ENCODE peak calls at places on chromosome 22, in five cellular contexts. P, V, S, K and B are unnamed samples. For H3K4me1, the result is how much of the 10 kb centered on the place peaks cover.

GRCh38 chr22:21641417-21641794 is 696 bp upstream of the SDF2L1 start:
- DNase-seq in V (no peak), S (peak), P (no peak), K (peak), B (peak)

GRCh38 chr22:21761994-21762680 is 26.5 kb upstream of the YPEL1 start:
- DNase-seq in K (no peak), V (no peak), S (no peak), P (peak), B (no peak)

GRCh38 chr22:49090853-49091135 is 736.9 kb downstream of the BRD1 start:
- DNase-seq in V (no peak), P (peak), K (no peak), S (no peak), B (no peak)

GRCh38 chr22:22867996-22868715 is 19.5 kb upstream of the IGLL5 start:
- DNase-seq in P (no peak), V (no peak), K (no peak), S (no peak), B (no peak)

GRCh38 chr22:49006207-49007012 is 821.3 kb downstream of the BRD1 start:
- DNase-seq in V (no peak), P (peak), K (no peak), S (no peak), B (no peak)

GRCh38 chr22:37561209-37562048 is 1.1 kb downstream of the CDC42EP1 start:
- DNase-seq in K (peak), S (peak), P (peak), V (peak), B (peak)

GRCh38 chr22:43812149-43812842 is at the start of gene EFCAB6:
- DNase-seq in K (peak), P (peak), S (peak), V (peak), B (peak)

GRCh38 chr22:26610072-26610958 is 7.5 kb downstream of the CRYBB1 start:
- DNase-seq in S (peak), K (no peak), P (peak), V (no peak), B (peak)

GRCh38 chr22:46043339-46043738 is 66.4 kb upstream of the WNT7B start:
- DNase-seq in P (peak), V (peak), K (peak), S (no peak), B (peak)

GRCh38 chr22:46424496-46424895 is 89.0 kb downstream of the TRMU start:
- DNase-seq in K (no peak), V (no peak), P (no peak), S (no peak), B (no peak)

GRCh38 chr22:21100149-21101032 is 54.6 kb downstream of the LRRC74B start:
- DNase-seq in K (no peak), P (no peak), S (no peak), V (no peak), B (no peak)

GRCh38 chr22:40463017-40463631 is 92.7 kb downstream of the SGSM3 start:
- DNase-seq in P (peak), S (peak), K (no peak), V (no peak), B (peak)

GRCh38 chr22:27885977-27886842 is 32.8 kb downstream of the PITPNB start:
- DNase-seq in P (no peak), K (peak), S (peak), V (no peak), B (peak)

GRCh38 chr22:37462983-37463382 is 23.2 kb downstream of the MFNG start:
- DNase-seq in P (no peak), K (no peak), V (no peak), S (no peak), B (no peak)

GRCh38 chr22:45425101-45425500 is 11.6 kb downstream of the RIBC2 start:
- DNase-seq in K (no peak), P (peak), V (no peak), S (no peak), B (peak)

GRCh38 chr22:46907578-46908215 is 145.2 kb downstream of the TBC1D22A start:
- DNase-seq in V (no peak), S (no peak), K (no peak), P (no peak), B (no peak)

GRCh38 chr22:50505776-50506610 is 1.5 kb downstream of the LMF2 start:
- DNase-seq in K (peak), P (peak), V (peak), S (no peak), B (no peak)

GRCh38 chr22:21942407-21942895 is 10.2 kb downstream of the PPM1F start:
- DNase-seq in P (peak), S (peak), V (peak), K (peak), B (no peak)

GRCh38 chr22:38072322-38073149 is 11.4 kb downstream of the SLC16A8 start:
- DNase-seq in S (no peak), V (peak), P (no peak), K (no peak), B (no peak)

GRCh38 chr22:40654522-40655167 is 18.1 kb upstream of the MRTFA start:
- DNase-seq in K (peak), V (peak), S (peak), P (no peak), B (no peak)

GRCh38 chr22:33873186-33873585 is 47.1 kb downstream of the LARGE1 start:
- DNase-seq in P (peak), S (no peak), V (peak), K (no peak), B (no peak)

GRCh38 chr22:45952151-45952550 is 24.8 kb downstream of the WNT7B start:
- DNase-seq in P (no peak), S (no peak), V (no peak), K (no peak), B (no peak)

GRCh38 chr22:38190581-38190980 is 9.0 kb upstream of the PLA2G6 start:
- DNase-seq in K (no peak), P (no peak), S (no peak), V (no peak), B (no peak)

GRCh38 chr22:39349967-39350802 is at the start of gene SYNGR1:
- DNase-seq in V (no peak), K (peak), P (peak), S (no peak), B (no peak)

GRCh38 chr22:43530864-43531201 is 119.0 kb downstream of the MPPED1 start:
- DNase-seq in K (no peak), V (no peak), S (no peak), P (no peak), B (no peak)

GRCh38 chr22:39916496-39916895 is 15.6 kb downstream of the GRAP2 start:
- DNase-seq in P (no peak), K (no peak), V (no peak), S (no peak), B (no peak)

GRCh38 chr22:44331881-44332714 is 19.3 kb upstream of the SHISAL1 start:
- DNase-seq in V (peak), S (no peak), K (no peak), P (no peak), B (no peak)

GRCh38 chr22:21760640-21761039 is 25.0 kb upstream of the YPEL1 start:
- DNase-seq in K (no peak), P (no peak), V (no peak), S (no peak), B (no peak)

GRCh38 chr22:43637861-43638260 is 174.2 kb downstream of the EFCAB6 start:
- DNase-seq in P (no peak), S (no peak), K (no peak), V (no peak), B (no peak)

GRCh38 chr22:41021039-41021654 is 70.0 kb downstream of the RBX1 start:
- DNase-seq in P (peak), K (peak), V (peak), S (peak), B (peak)

GRCh38 chr22:40211481-40212052 is 33.8 kb downstream of the TNRC6B start:
- DNase-seq in S (no peak), P (no peak), K (no peak), V (no peak), B (no peak)

GRCh38 chr22:36762687-36763260 is 13.1 kb downstream of the IFT27 start:
- DNase-seq in V (peak), K (no peak), S (peak), P (peak), B (no peak)

GRCh38 chr22:38239101-38239761 is 33.6 kb downstream of the TMEM184B start:
- DNase-seq in V (no peak), S (no peak), P (no peak), K (peak), B (no peak)

GRCh38 chr22:50531546-50532352 is 1.9 kb upstream of the TYMP start:
- DNase-seq in K (peak), V (peak), P (peak), S (peak), B (peak)

GRCh38 chr22:41302016-41302767 is 867 bp downstream of the ZC3H7B start:
- DNase-seq in S (no peak), P (peak), V (no peak), K (no peak), B (no peak)

GRCh38 chr22:27543460-27543859 is 258.1 kb downstream of the MN1 start:
- DNase-seq in S (no peak), V (no peak), K (no peak), P (no peak), B (no peak)

GRCh38 chr22:31692186-31692886 is 30.3 kb upstream of the PISD start:
- DNase-seq in S (no peak), V (no peak), P (no peak), K (no peak), B (no peak)

GRCh38 chr22:32844251-32844650 is 42.7 kb downstream of the TIMP3 start:
- DNase-seq in P (no peak), V (no peak), K (no peak), S (no peak), B (no peak)
- H3K4me1 ChIP-seq in P (under half), V (half or more), K (under half), S (under half), B (under half)

GRCh38 chr22:19353363-19354131 is 62.0 kb upstream of the CLTCL1 start:
- DNase-seq in P (no peak), V (no peak), S (no peak), K (no peak), B (peak)

GRCh38 chr22:19352766-19353165 is 61.2 kb upstream of the CLTCL1 start:
- DNase-seq in V (peak), S (no peak), K (no peak), P (no peak), B (no peak)

GRCh38 chr22:19351604-19352003 is 60.1 kb upstream of the CLTCL1 start:
- DNase-seq in K (no peak), P (no peak), V (no peak), S (no peak), B (peak)

GRCh38 chr22:19350947-19351346 is 59.4 kb upstream of the CLTCL1 start:
- DNase-seq in P (no peak), K (no peak), V (no peak), S (no peak), B (no peak)

GRCh38 chr22:19352217-19352616 is 60.7 kb upstream of the CLTCL1 start:
- DNase-seq in P (no peak), K (no peak), V (no peak), S (no peak), B (peak)
- TF ChIP-seq CTCF in P (no peak), K (no peak), V (no peak), S (no peak), B (no peak)

GRCh38 chr22:19748139-19748538 is 12.4 kb upstream of the TBX1 start:
- DNase-seq in P (no peak), K (no peak), S (no peak), V (no peak), B (no peak)

GRCh38 chr22:19747574-19747973 is 13.0 kb upstream of the TBX1 start:
- DNase-seq in P (no peak), S (no peak), K (no peak), V (no peak), B (no peak)

GRCh38 chr22:19749876-19750275 is 10.7 kb upstream of the TBX1 start:
- DNase-seq in P (no peak), K (no peak), V (no peak), S (no peak), B (no peak)

GRCh38 chr22:19750666-19751490 is 9.7 kb upstream of the TBX1 start:
- DNase-seq in S (no peak), V (no peak), K (no peak), P (no peak), B (no peak)

GRCh38 chr22:19748991-19749665 is 11.4 kb upstream of the TBX1 start:
- DNase-seq in V (no peak), P (no peak), S (no peak), K (no peak), B (no peak)
- TF ChIP-seq POLR2A in V (no peak), P (no peak), S (no peak), K (no peak), B (no peak)

DNA sequence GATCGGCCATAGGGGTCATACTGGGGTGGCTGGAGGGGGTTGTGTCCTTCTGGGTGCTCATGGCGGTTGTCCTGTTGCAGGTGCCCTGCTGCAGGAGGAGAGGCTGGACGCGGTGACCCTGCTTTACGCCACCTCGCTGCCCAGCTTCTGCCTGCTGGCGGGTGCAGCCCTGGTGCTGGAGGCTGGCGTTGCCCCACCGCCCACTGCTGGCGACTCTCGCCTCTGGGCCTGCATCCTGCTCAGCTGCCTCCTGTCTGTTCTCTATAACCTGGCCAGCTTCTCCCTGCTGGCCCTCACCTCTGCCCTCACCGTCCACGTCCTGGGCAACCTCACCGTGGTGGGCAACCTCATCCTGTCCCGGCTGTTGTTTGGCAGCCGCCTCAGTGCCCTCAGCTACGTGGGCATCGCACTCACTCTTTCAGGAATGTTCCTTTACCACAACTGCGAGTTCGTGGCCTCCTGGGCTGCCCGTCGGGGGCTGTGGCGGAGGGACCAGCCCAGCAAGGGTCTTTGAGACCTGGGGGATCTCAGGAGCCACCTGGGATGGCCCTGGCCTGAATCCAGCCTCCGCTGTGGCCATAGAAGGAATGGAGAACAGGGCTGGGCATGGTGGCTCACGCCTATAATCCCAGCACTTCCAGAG is 11.1 kb downstream of the SLC35E4 start:
- DNase-seq in S (no peak), V (no peak), P (no peak), K (no peak), B (no peak)
- H3K4me1 ChIP-seq in S (under half), V (under half), P (under half), K (under half), B (under half)

DNA sequence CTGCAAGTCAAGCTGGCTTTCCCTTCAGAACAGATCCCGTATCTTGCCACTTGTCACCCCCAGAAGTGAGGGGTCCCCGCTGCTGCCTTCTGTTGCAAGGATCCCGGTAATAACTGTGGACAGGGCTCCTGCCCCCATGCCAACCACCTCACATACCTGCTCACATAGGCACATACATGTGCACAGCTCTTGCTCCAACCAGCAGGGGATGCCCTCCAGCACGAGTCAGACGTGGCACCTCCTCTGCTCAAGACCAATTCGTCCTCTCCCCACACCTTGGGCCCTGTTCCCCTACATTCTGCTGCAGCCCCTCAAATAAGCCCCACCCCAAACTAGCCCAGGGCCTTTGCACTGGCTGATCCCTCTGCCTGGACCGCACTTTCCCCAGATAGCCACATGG is 163.3 kb downstream of the CRYBB2 start:
- DNase-seq in V (no peak), P (no peak), K (no peak), S (no peak), B (no peak)
- TF ChIP-seq CTCF in V (no peak), P (no peak), K (peak), S (no peak), B (no peak)

GRCh38 chr22:35567794-35568193 is 27.2 kb downstream of the RASD2 start:
- DNase-seq in K (no peak), V (no peak), P (no peak), S (no peak), B (no peak)

GRCh38 chr22:35567214-35567792 is 26.7 kb downstream of the RASD2 start:
- DNase-seq in P (no peak), V (no peak), K (no peak), S (no peak), B (no peak)

GRCh38 chr22:35569916-35570315 is 29.3 kb downstream of the RASD2 start:
- DNase-seq in K (no peak), P (no peak), V (no peak), S (no peak), B (no peak)

GRCh38 chr22:35570686-35571194 is 30.1 kb downstream of the RASD2 start:
- DNase-seq in P (no peak), K (no peak), S (no peak), V (no peak), B (no peak)

GRCh38 chr22:35568751-35569725 is 28.4 kb downstream of the RASD2 start:
- DNase-seq in S (no peak), P (no peak), K (no peak), V (no peak), B (no peak)
- TF ChIP-seq POLR2A in S (no peak), P (no peak), K (no peak), V (no peak), B (no peak)